ENCODE peak calls at places on chromosomes 12 and 14, in seven cellular contexts. H, N, C, W, R, I and D are unnamed samples.

GRCh38 chr12:92624236-92624635 is 78.6 kb upstream of the PLEKHG7 start:
- DNase-seq in H (no peak), N (no peak), C (no peak), W (no peak), R (peak; percentile 55), I (peak; percentile 70), D (peak; percentile 77)

GRCh38 chr12:22588817-22589216 is 36.2 kb upstream of the ETNK1 start:
- DNase-seq in H (peak; percentile 24), N (no peak), C (no peak), W (no peak), R (no peak), I (no peak), D (no peak)

GRCh38 chr14:23099212-23099861 is 4.0 kb downstream of the C14orf119 start:
- DNase-seq in H (no peak), N (no peak), C (no peak), W (no peak), R (no peak), I (no peak), D (no peak)

GRCh38 chr12:103169-103981 is 36.8 kb downstream of the IQSEC3 start:
- DNase-seq in H (peak; percentile 88), N (peak; percentile 66), C (peak; percentile 84), W (peak; percentile 96), R (no peak), I (no peak), D (no peak)

GRCh38 chr12:93967454-93967853 is 180.9 kb upstream of the PLXNC1 start:
- DNase-seq in H (no peak), N (no peak), C (no peak), W (no peak), R (no peak), I (no peak), D (no peak)

GRCh38 chr12:53938276-53939140 is at the start of gene HOXC13:
- DNase-seq in H (peak; percentile 92), N (peak; percentile 97), C (peak; percentile 65), W (peak; percentile 100), R (peak; percentile 25), I (peak; percentile 78), D (no peak)

GRCh38 chr12:41980390-41980789 is 164.3 kb downstream of the GXYLT1 start:
- DNase-seq in H (no peak), N (no peak), C (no peak), W (no peak), R (no peak), I (no peak), D (no peak)

GRCh38 chr12:7989827-7990491 is 42.6 kb upstream of the FOXJ2 start:
- DNase-seq in H (peak; percentile 83), N (no peak), C (no peak), W (no peak), R (peak; percentile 61), I (peak; percentile 93), D (peak; percentile 12)

GRCh38 chr14:24296341-24297157 is 3.0 kb downstream of the DHRS1 start:
- DNase-seq in H (peak; percentile 97), N (peak; percentile 62), C (peak; percentile 40), W (peak; percentile 68), R (peak; percentile 96), I (peak; percentile 84), D (peak; percentile 97)

GRCh38 chr14:59207506-59207933 is 19.1 kb downstream of the DAAM1 start:
- DNase-seq in H (no peak), N (no peak), C (no peak), W (no peak), R (no peak), I (no peak), D (no peak)

GRCh38 chr12:52038447-52038846 is 12.8 kb upstream of the NR4A1 start:
- DNase-seq in H (no peak), N (no peak), C (no peak), W (no peak), R (no peak), I (no peak), D (peak; percentile 48)

GRCh38 chr12:25433024-25433423 is 120.1 kb downstream of the LMNTD1 start:
- DNase-seq in H (no peak), N (no peak), C (no peak), W (no peak), R (no peak), I (no peak), D (peak; percentile 76)

GRCh38 chr14:43247877-43248276 is 1259.2 kb downstream of the FSCB start:
- DNase-seq in H (no peak), N (no peak), C (no peak), W (no peak), R (no peak), I (no peak), D (no peak)
- H2BK120ac ChIP-seq in H (no peak overlapping the region), N (no peak overlapping the region), C (no peak overlapping the region), W (no peak overlapping the region), R (no peak overlapping the region), I (no peak overlapping the region), D (no peak overlapping the region)

DNA sequence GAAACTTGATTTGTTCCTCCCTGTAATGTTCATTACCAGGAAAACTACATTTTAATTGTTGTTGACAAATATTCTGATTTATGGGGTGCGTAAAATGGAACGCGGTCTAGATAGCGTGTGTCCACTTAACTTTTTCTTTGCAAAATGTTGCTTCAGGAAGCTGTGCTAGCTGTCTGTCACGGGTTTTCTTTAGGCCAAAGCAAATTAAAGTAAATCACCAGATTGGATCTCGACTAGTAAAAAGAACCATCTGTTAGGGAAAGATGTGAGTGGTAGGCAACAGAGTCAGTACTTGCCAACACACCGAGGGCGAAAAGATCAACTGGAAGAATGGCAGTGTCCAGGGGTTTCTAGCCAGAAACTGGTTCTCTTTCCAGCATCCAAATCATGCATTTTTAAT is 404.9 kb upstream of the TMPO start:
- DNase-seq in H (no peak), N (no peak), C (no peak), W (no peak), R (no peak), I (no peak), D (no peak)
- H2BK5ac ChIP-seq in H (no peak overlapping the region), N (no peak overlapping the region), C (no peak overlapping the region), W (no peak overlapping the region), R (no peak overlapping the region), I (no peak overlapping the region), D (no peak overlapping the region)

GRCh38 chr14:69093551-69094421 is 59.1 kb downstream of the DCAF5 start:
- DNase-seq in H (peak; percentile 92), N (no peak), C (no peak), W (no peak), R (peak; percentile 59), I (peak; percentile 84), D (peak; percentile 61)
- H2BK120ac ChIP-seq in H (no peak overlapping the region), N (no peak overlapping the region), C (no peak overlapping the region), W (no peak overlapping the region), R (no peak overlapping the region), I (peak overlapping the region; percentile 99), D (peak overlapping the region; percentile 60)

DNA sequence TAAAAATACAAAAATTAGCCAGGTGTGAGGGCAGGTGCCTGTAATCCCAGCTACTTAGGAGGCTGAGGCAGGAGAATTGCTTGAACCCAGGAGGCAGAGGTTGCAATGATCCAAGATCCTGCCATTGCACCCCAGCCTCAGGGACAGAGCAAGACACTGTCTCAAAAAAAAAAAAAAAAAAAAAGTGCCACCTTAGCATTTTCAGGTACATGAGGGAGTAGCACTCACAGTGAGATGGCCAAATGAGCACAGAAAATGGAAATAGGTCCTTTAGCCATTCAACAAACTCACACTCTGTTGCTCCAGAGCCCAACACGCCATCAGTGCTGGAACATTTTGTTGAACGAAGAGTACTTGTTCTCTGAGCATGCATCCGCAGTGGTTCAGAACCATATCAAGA is 75.2 kb upstream of the MYL2 start:
- DNase-seq in H (no peak), N (no peak), C (no peak), W (no peak), R (no peak), I (no peak), D (no peak)
- H2BK5ac ChIP-seq in H (no peak overlapping the region), N (no peak overlapping the region), C (no peak overlapping the region), W (no peak overlapping the region), R (no peak overlapping the region), I (no peak overlapping the region), D (no peak overlapping the region)

GRCh38 chr12:112978163-112979081 is at the start of gene OAS2:
- DNase-seq in H (no peak), N (no peak), C (no peak), W (no peak), R (peak; percentile 57), I (peak; percentile 53), D (peak; percentile 48)
- H2BK120ac ChIP-seq in H (no peak within 1 kb of the TSS), N (no peak within 1 kb of the TSS), C (no peak within 1 kb of the TSS), W (no peak within 1 kb of the TSS), R (no peak within 1 kb of the TSS), I (no peak within 1 kb of the TSS), D (no peak within 1 kb of the TSS)

GRCh38 chr12:27555928-27556778 is 32.1 kb downstream of the PPFIBP1 start:
- DNase-seq in H (no peak), N (no peak), C (no peak), W (no peak), R (peak; percentile 45), I (no peak), D (no peak)
- H2BK5ac ChIP-seq in H (no peak overlapping the region), N (no peak overlapping the region), C (no peak overlapping the region), W (no peak overlapping the region), R (no peak overlapping the region), I (no peak overlapping the region), D (no peak overlapping the region)

GRCh38 chr14:72064501-72064900 is 132.3 kb downstream of the RGS6 start:
- DNase-seq in H (no peak), N (no peak), C (no peak), W (no peak), R (no peak), I (no peak), D (no peak)

GRCh38 chr14:72063761-72064282 is 131.6 kb downstream of the RGS6 start:
- DNase-seq in H (no peak), N (no peak), C (no peak), W (no peak), R (no peak), I (no peak), D (no peak)

GRCh38 chr14:72060460-72060859 is 128.2 kb downstream of the RGS6 start:
- DNase-seq in H (no peak), N (no peak), C (no peak), W (no peak), R (no peak), I (no peak), D (no peak)

GRCh38 chr14:72061718-72062117 is 129.5 kb downstream of the RGS6 start:
- DNase-seq in H (no peak), N (no peak), C (no peak), W (no peak), R (no peak), I (no peak), D (no peak)

DNA sequence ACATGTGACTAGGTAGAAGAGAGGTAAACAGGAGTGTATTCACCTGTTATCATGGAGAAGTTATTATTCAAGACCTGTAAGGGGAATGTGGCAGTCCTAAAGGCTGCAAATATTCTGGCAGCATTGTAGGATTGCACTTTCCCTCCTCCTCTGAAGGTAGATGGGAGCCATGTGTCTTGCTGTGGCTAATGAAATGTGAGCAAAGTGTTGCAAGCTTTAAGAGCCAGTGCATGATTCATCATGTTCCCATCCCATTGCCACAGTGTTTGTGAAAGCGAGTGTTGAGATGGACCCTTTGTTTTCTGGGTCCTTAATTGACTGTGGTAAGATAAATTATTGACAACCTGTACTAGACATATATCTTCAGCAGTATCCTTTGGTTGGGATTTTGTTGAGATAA is 128.7 kb downstream of the RGS6 start:
- DNase-seq in H (peak; percentile 6), N (no peak), C (no peak), W (no peak), R (no peak), I (no peak), D (no peak)
- H2BK120ac ChIP-seq in H (no peak overlapping the region), N (no peak overlapping the region), C (no peak overlapping the region), W (no peak overlapping the region), R (no peak overlapping the region), I (no peak overlapping the region), D (no peak overlapping the region)